ENCODE peak calls at places on chromosomes 12 and 14, in nine cellular contexts. J is pancreas; W is GM23248; O is fibroblast of the aortic adventitia; Z is endodermal cell; R is naive thymus-derived CD4-positive, alpha-beta T cell; T is lower leg skin; C is bronchial epithelial cell; V is AG04450. U is an unnamed sample.

GRCh38 chr12:105882404-105882803 is 256.4 kb downstream of the NUAK1 start:
- DNase-seq in J (no peak), W (peak), O (peak), Z (no peak), R (no peak), T (no peak), C (no peak), V (no peak), U (peak)

GRCh38 chr12:127355061-127355820 is 911.7 kb upstream of the TMEM132C start:
- DNase-seq in J (no peak), W (peak), O (peak), Z (peak), R (no peak), T (no peak), C (peak), V (no peak), U (no peak)

GRCh38 chr12:77953515-77953914 is 122.8 kb downstream of the NAV3 start:
- DNase-seq in J (no peak), W (no peak), O (no peak), Z (peak), R (no peak), T (no peak), C (no peak), V (no peak), U (no peak)

GRCh38 chr14:66859063-66859671 is 330.1 kb upstream of the GARIN2 start:
- DNase-seq in J (no peak), W (no peak), O (no peak), Z (no peak), R (no peak), T (no peak), C (peak), V (no peak), U (no peak)

GRCh38 chr12:128687851-128688250 is 135.9 kb downstream of the SLC15A4 start:
- DNase-seq in J (no peak), W (no peak), O (no peak), Z (no peak), R (no peak), T (no peak), C (no peak), V (no peak), U (no peak)

GRCh38 chr14:104984056-104984894 is 1.3 kb upstream of the CLBA1 start:
- DNase-seq in J (no peak), W (no peak), O (no peak), Z (peak), R (no peak), T (no peak), C (no peak), V (no peak), U (no peak)

GRCh38 chr14:87712386-87713113 is 280.4 kb downstream of the GALC start:
- DNase-seq in J (no peak), W (no peak), O (peak), Z (peak), R (no peak), T (no peak), C (no peak), V (no peak), U (no peak)

GRCh38 chr14:106308839-106309389 is 782.5 kb downstream of the TMEM121 start:
- DNase-seq in J (peak), W (peak), O (no peak), Z (peak), R (peak), T (no peak), C (no peak), V (no peak), U (no peak)

GRCh38 chr12:4579305-4580097 is 17.5 kb downstream of the DYRK4 start:
- DNase-seq in J (no peak), W (peak), O (peak), Z (peak), R (no peak), T (no peak), C (peak), V (no peak), U (no peak)

GRCh38 chr14:32633214-32633864 is 304.2 kb downstream of the AKAP6 start:
- DNase-seq in J (no peak), W (no peak), O (no peak), Z (no peak), R (no peak), T (no peak), C (no peak), V (no peak), U (no peak)

GRCh38 chr14:63659726-63660125 is 18.1 kb upstream of the WDR89 start:
- DNase-seq in J (no peak), W (no peak), O (no peak), Z (no peak), R (no peak), T (no peak), C (no peak), V (no peak), U (no peak)

GRCh38 chr14:20657216-20658211 is 16.0 kb upstream of the OR6S1 start:
- DNase-seq in J (no peak), W (no peak), O (no peak), Z (peak), R (no peak), T (no peak), C (peak), V (no peak), U (no peak)

GRCh38 chr12:53862831-53863230 is 75.8 kb upstream of the HOXC13 start:
- DNase-seq in J (no peak), W (peak), O (peak), Z (no peak), R (no peak), T (no peak), C (peak), V (no peak), U (no peak)

GRCh38 chr12:37733856-37734255 is 582.7 kb upstream of the ALG10B start:
- DNase-seq in J (no peak), W (no peak), O (no peak), Z (no peak), R (no peak), T (no peak), C (no peak), V (no peak), U (no peak)
- H3K4me3 ChIP-seq in J (no peak), W (no peak), O (no peak), Z (no peak), R (no peak), T (no peak), C (no peak), V (no peak), U (no peak)

GRCh38 chr12:90355701-90356345 is 599.2 kb downstream of the CCER1 start:
- DNase-seq in J (no peak), W (no peak), O (no peak), Z (no peak), R (no peak), T (no peak), C (no peak), V (no peak), U (no peak)
- H3K4me3 ChIP-seq in J (no peak), W (no peak), O (no peak), Z (no peak), R (no peak), T (no peak), C (no peak), V (no peak), U (no peak)

GRCh38 chr12:109432431-109432830 is 44.7 kb downstream of the KCTD10 start:
- DNase-seq in J (no peak), W (no peak), O (no peak), Z (no peak), R (no peak), T (no peak), C (peak), V (no peak), U (no peak)
- H3K4me3 ChIP-seq in J (no peak), W (no peak), O (no peak), Z (no peak), R (no peak), T (no peak), C (no peak), V (no peak), U (no peak)

GRCh38 chr14:44966601-44967336 is 4.8 kb downstream of the TOGARAM1 start:
- DNase-seq in J (no peak), W (peak), O (no peak), Z (no peak), R (no peak), T (no peak), C (no peak), V (no peak), U (no peak)
- H3K4me3 ChIP-seq in J (peak), W (peak), O (peak), Z (peak), R (no peak), T (no peak), C (no peak), V (peak), U (peak)

DNA sequence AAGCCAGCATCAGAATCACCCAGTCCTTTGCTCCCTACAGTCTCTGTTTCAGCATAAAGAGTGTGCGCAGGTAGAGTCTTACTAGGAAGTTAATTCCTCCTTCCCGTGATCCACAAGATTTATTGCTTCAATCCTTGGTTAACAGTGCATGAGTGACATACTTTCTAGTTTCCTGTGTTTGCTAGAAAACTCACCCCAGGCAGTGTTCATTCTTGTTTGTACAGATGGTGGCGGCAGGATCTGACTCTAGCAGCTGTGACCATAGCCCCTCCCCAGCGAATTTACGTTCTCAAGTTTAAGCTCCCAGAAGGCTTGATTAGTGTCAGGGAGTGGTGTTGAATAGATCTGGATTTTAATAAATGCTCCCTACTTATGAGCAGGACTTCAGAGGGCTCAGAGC is 75.9 kb upstream of the ANO2 start:
- DNase-seq in J (no peak), W (no peak), O (no peak), Z (no peak), R (no peak), T (no peak), C (no peak), V (no peak), U (no peak)
- H3K4me3 ChIP-seq in J (no peak), W (no peak), O (no peak), Z (no peak), R (no peak), T (no peak), C (no peak), V (no peak), U (no peak)

GRCh38 chr12:120625557-120626419 is 14.6 kb upstream of the CABP1 start:
- DNase-seq in J (no peak), W (no peak), O (no peak), Z (peak), R (no peak), T (no peak), C (no peak), V (no peak), U (no peak)
- H3K4me3 ChIP-seq in J (no peak), W (no peak), O (no peak), Z (no peak), R (no peak), T (no peak), C (no peak), V (no peak), U (no peak)

DNA sequence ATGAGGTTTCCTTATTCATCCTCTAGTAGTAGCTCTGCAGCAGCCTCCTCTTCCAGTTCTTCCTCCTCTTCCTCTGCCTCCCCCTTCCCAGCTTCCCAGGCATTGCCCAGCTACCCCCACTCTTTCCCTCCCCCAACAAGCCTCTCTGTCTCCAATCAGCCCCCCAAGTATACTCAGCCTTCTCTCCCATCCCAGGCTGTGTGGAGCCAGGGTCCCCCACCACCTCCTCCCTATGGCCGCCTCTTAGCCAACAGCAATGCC is 7.3 kb upstream of the RNU7-1 start:
- DNase-seq in J (no peak), W (no peak), O (no peak), Z (no peak), R (no peak), T (no peak), C (no peak), V (no peak), U (no peak)
- H3K4me3 ChIP-seq in J (no peak), W (no peak), O (no peak), Z (no peak), R (peak), T (no peak), C (no peak), V (no peak), U (no peak)

GRCh38 chr14:33948143-33948962 is 2.5 kb downstream of the EGLN3 start:
- DNase-seq in J (no peak), W (no peak), O (no peak), Z (peak), R (no peak), T (no peak), C (no peak), V (no peak), U (no peak)

GRCh38 chr14:33950320-33951182 is at the start of gene EGLN3:
- DNase-seq in J (peak), W (peak), O (peak), Z (peak), R (peak), T (peak), C (peak), V (peak), U (peak)

GRCh38 chr14:33946679-33947078 is 4.2 kb downstream of the EGLN3 start:
- DNase-seq in J (no peak), W (no peak), O (no peak), Z (no peak), R (no peak), T (no peak), C (no peak), V (no peak), U (no peak)

GRCh38 chr14:33951183-33951840 is 438 bp upstream of the EGLN3 start:
- DNase-seq in J (no peak), W (no peak), O (no peak), Z (peak), R (no peak), T (no peak), C (peak), V (no peak), U (no peak)

DNA sequence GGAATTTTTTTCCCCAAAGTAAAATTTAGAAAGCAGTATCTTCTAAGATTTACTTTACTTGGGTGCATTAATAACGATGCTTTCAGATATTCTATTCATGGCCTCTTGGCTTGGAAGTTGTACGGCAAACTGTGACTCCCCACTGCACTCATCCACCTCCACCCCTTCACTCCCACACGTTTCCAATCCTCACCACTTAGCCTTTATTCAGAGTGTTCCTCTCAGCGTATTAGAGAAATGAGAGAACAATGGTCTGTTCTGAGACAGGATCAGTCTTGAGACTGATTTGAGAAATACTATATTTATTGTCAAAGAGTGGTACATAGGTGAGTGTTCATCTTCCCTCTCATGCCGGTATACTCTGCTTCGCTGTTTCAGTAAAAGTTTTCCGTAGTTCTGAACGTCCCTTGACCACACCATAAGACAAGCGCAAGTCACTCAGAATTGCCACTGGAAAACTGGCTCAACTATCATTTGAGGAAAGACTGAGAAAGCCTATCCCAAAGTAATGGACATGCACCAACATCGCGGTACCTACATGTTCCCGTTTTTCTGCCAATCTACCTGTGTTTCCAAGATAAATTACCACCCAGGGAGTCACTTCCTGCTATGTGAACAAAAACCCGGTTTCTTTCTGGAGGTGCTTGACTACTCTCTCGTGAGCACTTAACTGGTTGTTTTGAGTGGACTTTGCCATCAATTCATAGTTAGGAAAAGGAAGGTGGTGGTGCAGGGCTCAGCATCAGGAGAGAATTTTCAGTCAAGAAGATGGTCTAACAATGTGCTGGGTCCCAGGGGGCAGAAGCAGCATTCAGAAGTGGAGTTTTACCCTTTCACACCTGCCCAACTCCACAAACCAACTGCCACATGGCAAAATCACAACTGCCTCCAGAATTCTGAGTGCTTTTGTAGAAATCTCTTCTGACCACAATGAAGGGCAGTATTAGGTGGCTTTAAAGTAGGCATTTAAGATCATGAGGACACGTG is 1.5 kb downstream of the EGLN3 start:
- DNase-seq in J (no peak), W (no peak), O (no peak), Z (peak), R (no peak), T (no peak), C (no peak), V (no peak), U (no peak)
- H3K4me3 ChIP-seq in J (peak), W (no peak), O (no peak), Z (peak), R (no peak), T (peak), C (peak), V (no peak), U (peak)

DNA sequence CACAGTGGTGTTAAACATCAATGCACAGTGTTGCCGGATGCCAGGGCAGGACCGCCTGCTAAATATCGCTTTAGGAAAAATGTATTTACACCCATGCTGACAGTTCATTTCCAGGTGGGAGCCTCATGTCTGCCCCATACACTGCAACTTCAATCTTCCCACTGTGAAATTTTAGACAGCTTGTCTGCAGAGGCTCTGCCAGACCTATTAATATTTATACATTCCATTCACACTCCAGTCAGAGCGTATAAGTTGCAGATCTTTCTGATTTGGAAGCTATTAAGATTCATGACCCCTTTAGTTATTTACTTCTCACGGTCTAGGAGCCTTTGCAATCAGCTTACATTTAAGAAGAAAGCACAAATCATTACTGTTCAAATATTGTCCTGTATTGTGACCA is 357.4 kb downstream of the ATP23 start:
- DNase-seq in J (no peak), W (no peak), O (no peak), Z (no peak), R (no peak), T (no peak), C (no peak), V (no peak), U (no peak)
- H3K4me3 ChIP-seq in J (no peak), W (no peak), O (no peak), Z (no peak), R (no peak), T (no peak), C (no peak), V (no peak), U (no peak)

U was measured in left ventricle myocardium inferior.